ENCODE peak calls at places on chromosomes 7 and 10, in four cellular contexts. V is cardiac muscle cell, J is H7, I is iPS-NIHi11. P is an unnamed sample.

GRCh38 chr10:20105931-20106330 is 289.7 kb downstream of the PLXDC2 start:
- DNase-seq in V (peak; percentile 65), J (no peak), I (no peak), P (no peak)

GRCh38 chr7:5692112-5692844 is 89.2 kb downstream of the RNF216 start:
- DNase-seq in V (peak; percentile 97), J (no peak), I (no peak), P (no peak)

GRCh38 chr10:68367121-68367520 is 34.4 kb upstream of the PBLD start:
- DNase-seq in V (peak; percentile 21), J (no peak), I (no peak), P (no peak)

GRCh38 chr7:5216931-5217330 is 26.9 kb downstream of the WIPI2 start:
- DNase-seq in V (no peak), J (no peak), I (no peak), P (no peak)

GRCh38 chr10:11898372-11899066 is 75.4 kb downstream of the PROSER2 start:
- DNase-seq in V (peak; percentile 32), J (no peak), I (peak; percentile 58), P (peak; percentile 96)

GRCh38 chr10:89332092-89332633 is 4.4 kb downstream of the IFIT3 start:
- DNase-seq in V (peak; percentile 79), J (no peak), I (no peak), P (no peak)

GRCh38 chr7:3217166-3217565 is 83.9 kb upstream of the SDK1 start:
- DNase-seq in V (peak; percentile 73), J (no peak), I (no peak), P (no peak)

GRCh38 chr10:79400567-79401004 is 44.8 kb downstream of the ZCCHC24 start:
- DNase-seq in V (peak; percentile 57), J (peak; percentile 92), I (peak; percentile 81), P (peak; percentile 88)

GRCh38 chr7:44415047-44415446 is 75.4 kb downstream of the NUDCD3 start:
- DNase-seq in V (no peak), J (no peak), I (no peak), P (no peak)

GRCh38 chr10:110524179-110524863 is 26.6 kb downstream of the DUSP5 start:
- DNase-seq in V (no peak), J (no peak), I (no peak), P (no peak)

GRCh38 chr10:14750900-14751575 is 23.7 kb downstream of the FAM107B start:
- DNase-seq in V (peak; percentile 15), J (no peak), I (no peak), P (no peak)

GRCh38 chr10:90148121-90148855 is 446.9 kb downstream of the KIF20B start:
- DNase-seq in V (peak; percentile 83), J (peak; percentile 27), I (peak; percentile 26), P (no peak)

GRCh38 chr10:43983405-43983804 is 334.7 kb upstream of the ZNF32 start:
- DNase-seq in V (no peak), J (no peak), I (no peak), P (no peak)

GRCh38 chr7:14398531-14398930 is 409.1 kb upstream of the ETV1 start:
- DNase-seq in V (no peak), J (no peak), I (no peak), P (no peak)

GRCh38 chr7:129772646-129773280 is 161.2 kb downstream of the NRF1 start:
- DNase-seq in V (no peak), J (peak; percentile 75), I (no peak), P (no peak)

GRCh38 chr7:149063481-149063880 is 27.0 kb downstream of the ZNF786 start:
- DNase-seq in V (no peak), J (no peak), I (no peak), P (no peak)

GRCh38 chr7:40544277-40544723 is 409.5 kb downstream of the SUGCT start:
- DNase-seq in V (peak; percentile 50), J (no peak), I (no peak), P (no peak)

GRCh38 chr10:129046074-129046681 is 420.9 kb upstream of the MGMT start:
- DNase-seq in V (peak; percentile 77), J (no peak), I (no peak), P (no peak)

GRCh38 chr10:124381011-124381591 is 37.6 kb downstream of the OAT start:
- DNase-seq in V (no peak), J (peak; percentile 8), I (no peak), P (no peak)

GRCh38 chr7:94178247-94178646 is 174.1 kb upstream of the BET1 start:
- DNase-seq in V (no peak), J (no peak), I (no peak), P (no peak)

GRCh38 chr7:127769696-127770400 is 117.9 kb downstream of the SND1 start:
- DNase-seq in V (peak; percentile 71), J (no peak), I (no peak), P (no peak)